ENCODE peak calls at places on chromosomes 11 and 22, in six cellular contexts. T is T-cell; E is naive thymus-derived CD8-positive, alpha-beta T cell; V is head of caudate nucleus; W is T follicular helper cell; D is Caki2. Z is an unnamed sample.
A peak's percentile ranks its signal among the peaks of the same experiment; 100 is the strongest.

GRCh38 chr11:64081663-64082442 is 46.1 kb downstream of the FLRT1 start:
- DNase-seq in T (no peak), E (no peak), D (no peak), W (no peak), V (no peak), Z (no peak)

GRCh38 chr11:128394436-128395089 is 192.8 kb downstream of the ETS1 start:
- DNase-seq in W (no peak), T (no peak), V (no peak), E (no peak), D (no peak), Z (no peak)

GRCh38 chr11:72229336-72229924 is 4.9 kb downstream of the INPPL1 start:
- DNase-seq in D (no peak), T (no peak), E (no peak), W (no peak), V (peak; percentile 60), Z (no peak)

GRCh38 chr11:60634151-60634550 is 65.3 kb upstream of the MS4A8 start:
- DNase-seq in D (no peak), E (no peak), T (no peak), W (no peak), V (no peak), Z (no peak)

GRCh38 chr11:60973699-60974098 is 2.2 kb downstream of the CD6 start:
- DNase-seq in W (no peak), D (no peak), T (no peak), V (no peak), E (no peak), Z (no peak)

GRCh38 chr11:67060111-67060522 is 3.5 kb downstream of the RHOD start:
- DNase-seq in E (no peak), V (no peak), W (no peak), T (no peak), D (peak; percentile 28), Z (no peak)

GRCh38 chr22:31136711-31137110 is 3.6 kb downstream of the PLA2G3 start:
- DNase-seq in T (no peak), V (no peak), W (no peak), E (no peak), D (no peak), Z (peak; percentile 17)

GRCh38 chr11:9947231-9947864 is 283.5 kb downstream of the SWAP70 start:
- DNase-seq in D (no peak), T (no peak), V (no peak), E (no peak), W (no peak), Z (no peak)

GRCh38 chr11:62896049-62896448 is 15.4 kb downstream of the SLC3A2 start:
- DNase-seq in D (no peak), E (no peak), V (no peak), T (no peak), W (no peak), Z (no peak)

GRCh38 chr22:42357221-42357620 is 75.0 kb downstream of the NFAM1 start:
- DNase-seq in E (no peak), T (no peak), D (no peak), W (no peak), V (no peak), Z (no peak)

GRCh38 chr11:117044287-117045035 is 53.8 kb downstream of the SIK3 start:
- DNase-seq in W (no peak), E (no peak), T (no peak), D (no peak), V (no peak), Z (no peak)

GRCh38 chr11:47961383-47961782 is 19.0 kb upstream of the PTPRJ start:
- DNase-seq in D (peak; percentile 80), E (no peak), W (no peak), T (no peak), V (no peak), Z (no peak)

GRCh38 chr11:123055132-123055924 is 6.6 kb downstream of the HSPA8 start:
- DNase-seq in T (no peak), W (no peak), E (no peak), V (no peak), D (no peak), Z (no peak)

GRCh38 chr11:73359930-73360742 is 16.1 kb upstream of the RELT start:
- DNase-seq in E (no peak), V (peak; percentile 27), T (peak; percentile 20), D (no peak), W (no peak), Z (no peak)

Z was measured in thyroid gland.